ENCODE peak calls at places on chromosomes 16 and 17, in four cellular contexts. One of them, this sample, is unnamed.

GRCh38 chr17:34725008-34725407 is 145.6 kb downstream of the TMEM132E start:
- DNase-seq in AG04450: no peak
- DNase-seq in stimulated activated CD8-positive, alpha-beta memory T cell treated with anti-CD3 and anti-CD28 coated beads, Interleukin-15, amount 100 ng/mL, for 24 hours: no peak
- DNase-seq in coronary artery: peak
- DNase-seq in this sample: no peak

GRCh38 chr17:77501101-77501566 is 360.4 kb downstream of the SEC14L1 start:
- DNase-seq in AG04450: no peak
- DNase-seq in stimulated activated CD8-positive, alpha-beta memory T cell treated with anti-CD3 and anti-CD28 coated beads, Interleukin-15, amount 100 ng/mL, for 24 hours: no peak
- DNase-seq in coronary artery: peak
- DNase-seq in this sample: peak

GRCh38 chr17:75090871-75091854 is 3.4 kb downstream of the SLC16A5 start:
- DNase-seq in AG04450: no peak
- DNase-seq in stimulated activated CD8-positive, alpha-beta memory T cell treated with anti-CD3 and anti-CD28 coated beads, Interleukin-15, amount 100 ng/mL, for 24 hours: no peak
- DNase-seq in coronary artery: no peak
- DNase-seq in this sample: no peak

GRCh38 chr17:59465949-59466307 is 99.5 kb upstream of the DHX40 start:
- DNase-seq in AG04450: no peak
- DNase-seq in stimulated activated CD8-positive, alpha-beta memory T cell treated with anti-CD3 and anti-CD28 coated beads, Interleukin-15, amount 100 ng/mL, for 24 hours: no peak
- DNase-seq in coronary artery: no peak
- DNase-seq in this sample: no peak

GRCh38 chr16:31505483-31505882 is 2.7 kb downstream of the RUSF1 start:
- DNase-seq in AG04450: no peak
- DNase-seq in stimulated activated CD8-positive, alpha-beta memory T cell treated with anti-CD3 and anti-CD28 coated beads, Interleukin-15, amount 100 ng/mL, for 24 hours: no peak
- DNase-seq in coronary artery: no peak
- DNase-seq in this sample: peak

GRCh38 chr17:34710226-34710625 is 130.8 kb downstream of the TMEM132E start:
- DNase-seq in AG04450: no peak
- DNase-seq in stimulated activated CD8-positive, alpha-beta memory T cell treated with anti-CD3 and anti-CD28 coated beads, Interleukin-15, amount 100 ng/mL, for 24 hours: no peak
- DNase-seq in coronary artery: no peak
- DNase-seq in this sample: no peak

GRCh38 chr16:22618842-22619241 is 108.2 kb downstream of the NPIPB5 start:
- DNase-seq in AG04450: no peak
- DNase-seq in stimulated activated CD8-positive, alpha-beta memory T cell treated with anti-CD3 and anti-CD28 coated beads, Interleukin-15, amount 100 ng/mL, for 24 hours: no peak
- DNase-seq in coronary artery: no peak
- DNase-seq in this sample: no peak

GRCh38 chr16:54173489-54173888 is 113.1 kb downstream of the IRX3 start:
- DNase-seq in AG04450: no peak
- DNase-seq in stimulated activated CD8-positive, alpha-beta memory T cell treated with anti-CD3 and anti-CD28 coated beads, Interleukin-15, amount 100 ng/mL, for 24 hours: no peak
- DNase-seq in coronary artery: no peak
- DNase-seq in this sample: no peak

GRCh38 chr16:88924834-88925539 is 52.0 kb downstream of the CBFA2T3 start:
- DNase-seq in AG04450: peak
- DNase-seq in stimulated activated CD8-positive, alpha-beta memory T cell treated with anti-CD3 and anti-CD28 coated beads, Interleukin-15, amount 100 ng/mL, for 24 hours: no peak
- DNase-seq in coronary artery: no peak
- DNase-seq in this sample: peak

This sample was measured in KBM-7.